ENCODE peak calls at places on chromosomes 12 and 14, in six cellular contexts. One of them, this sample, is unnamed.

GRCh38 chr12:58920102-58920955 is at the start of gene LRIG3:
- DNase-seq in tibial nerve: peak
- DNase-seq in transverse colon: peak
- DNase-seq in spleen: peak
- DNase-seq in suprapubic skin: peak
- DNase-seq in gastrocnemius medialis: peak
- DNase-seq in this sample: peak

GRCh38 chr12:115004469-115005146 is 320.6 kb upstream of the TBX3 start:
- DNase-seq in tibial nerve: no peak
- DNase-seq in transverse colon: no peak
- DNase-seq in spleen: no peak
- DNase-seq in gastrocnemius medialis: no peak
- DNase-seq in suprapubic skin: no peak
- DNase-seq in this sample: no peak

GRCh38 chr12:128286970-128287369 is 20.0 kb downstream of the TMEM132C start:
- DNase-seq in spleen: no peak
- DNase-seq in gastrocnemius medialis: peak
- DNase-seq in tibial nerve: no peak
- DNase-seq in suprapubic skin: no peak
- DNase-seq in transverse colon: no peak
- DNase-seq in this sample: peak

GRCh38 chr14:99234982-99235491 is 37.0 kb downstream of the BCL11B start:
- DNase-seq in gastrocnemius medialis: no peak
- DNase-seq in tibial nerve: no peak
- DNase-seq in suprapubic skin: no peak
- DNase-seq in spleen: no peak
- DNase-seq in transverse colon: no peak
- DNase-seq in this sample: no peak

GRCh38 chr12:14768823-14769405 is 34.4 kb downstream of the WBP11 start:
- DNase-seq in spleen: peak
- DNase-seq in transverse colon: peak
- DNase-seq in gastrocnemius medialis: no peak
- DNase-seq in tibial nerve: peak
- DNase-seq in suprapubic skin: no peak
- DNase-seq in this sample: peak

GRCh38 chr12:131372706-131373195 is 338.1 kb upstream of the SFSWAP start:
- DNase-seq in suprapubic skin: no peak
- DNase-seq in gastrocnemius medialis: no peak
- DNase-seq in spleen: no peak
- DNase-seq in tibial nerve: no peak
- DNase-seq in transverse colon: no peak
- DNase-seq in this sample: no peak

GRCh38 chr12:1680804-1681492 is 9.9 kb upstream of the ADIPOR2 start:
- DNase-seq in suprapubic skin: no peak
- DNase-seq in transverse colon: peak
- DNase-seq in spleen: no peak
- DNase-seq in tibial nerve: no peak
- DNase-seq in gastrocnemius medialis: no peak
- DNase-seq in this sample: no peak

GRCh38 chr14:52111583-52111982 is 42.7 kb upstream of the NID2 start:
- DNase-seq in suprapubic skin: no peak
- DNase-seq in transverse colon: no peak
- DNase-seq in gastrocnemius medialis: no peak
- DNase-seq in spleen: no peak
- DNase-seq in tibial nerve: no peak
- DNase-seq in this sample: no peak

GRCh38 chr12:54682674-54683073 is 34.5 kb upstream of the DCD start:
- DNase-seq in tibial nerve: no peak
- DNase-seq in spleen: no peak
- DNase-seq in gastrocnemius medialis: no peak
- DNase-seq in transverse colon: no peak
- DNase-seq in suprapubic skin: no peak
- DNase-seq in this sample: no peak

GRCh38 chr14:50820786-50821185 is 10.2 kb downstream of the NIN start:
- DNase-seq in tibial nerve: no peak
- DNase-seq in spleen: no peak
- DNase-seq in gastrocnemius medialis: no peak
- DNase-seq in suprapubic skin: no peak
- DNase-seq in transverse colon: no peak
- DNase-seq in this sample: no peak

GRCh38 chr12:128712622-128713021 is 111.1 kb downstream of the SLC15A4 start:
- DNase-seq in gastrocnemius medialis: no peak
- DNase-seq in tibial nerve: no peak
- DNase-seq in suprapubic skin: no peak
- DNase-seq in transverse colon: no peak
- DNase-seq in spleen: no peak
- DNase-seq in this sample: no peak

GRCh38 chr12:62210422-62210821 is 49.8 kb upstream of the USP15 start:
- DNase-seq in transverse colon: peak
- DNase-seq in tibial nerve: peak
- DNase-seq in spleen: no peak
- DNase-seq in gastrocnemius medialis: no peak
- DNase-seq in suprapubic skin: no peak
- DNase-seq in this sample: peak

GRCh38 chr12:114403044-114403689 is 2.8 kb downstream of the TBX5 start:
- DNase-seq in transverse colon: no peak
- DNase-seq in spleen: no peak
- DNase-seq in suprapubic skin: no peak
- DNase-seq in tibial nerve: no peak
- DNase-seq in gastrocnemius medialis: no peak
- DNase-seq in this sample: no peak

GRCh38 chr12:121295123-121295745 is 1.3 kb downstream of the CAMKK2 start:
- DNase-seq in suprapubic skin: no peak
- DNase-seq in spleen: no peak
- DNase-seq in gastrocnemius medialis: no peak
- DNase-seq in tibial nerve: no peak
- DNase-seq in transverse colon: no peak
- DNase-seq in this sample: no peak

GRCh38 chr14:73783107-73783727 is 68.4 kb upstream of the PTGR2 start:
- DNase-seq in transverse colon: no peak
- DNase-seq in tibial nerve: no peak
- DNase-seq in suprapubic skin: no peak
- DNase-seq in gastrocnemius medialis: no peak
- DNase-seq in spleen: peak
- DNase-seq in this sample: no peak

GRCh38 chr12:132605892-132606291 is 4.5 kb downstream of the LRCOL1 start:
- DNase-seq in tibial nerve: no peak
- DNase-seq in spleen: peak
- DNase-seq in gastrocnemius medialis: no peak
- DNase-seq in transverse colon: no peak
- DNase-seq in suprapubic skin: no peak
- DNase-seq in this sample: no peak

GRCh38 chr12:15534322-15534721 is 212.0 kb downstream of the PTPRO start:
- DNase-seq in transverse colon: no peak
- DNase-seq in tibial nerve: no peak
- DNase-seq in suprapubic skin: no peak
- DNase-seq in gastrocnemius medialis: no peak
- DNase-seq in spleen: no peak
- DNase-seq in this sample: no peak

GRCh38 chr12:109726511-109727038 is 12.9 kb downstream of the FAM222A start:
- DNase-seq in gastrocnemius medialis: no peak
- DNase-seq in tibial nerve: no peak
- DNase-seq in suprapubic skin: no peak
- DNase-seq in spleen: peak
- DNase-seq in transverse colon: no peak
- DNase-seq in this sample: no peak

DNA sequence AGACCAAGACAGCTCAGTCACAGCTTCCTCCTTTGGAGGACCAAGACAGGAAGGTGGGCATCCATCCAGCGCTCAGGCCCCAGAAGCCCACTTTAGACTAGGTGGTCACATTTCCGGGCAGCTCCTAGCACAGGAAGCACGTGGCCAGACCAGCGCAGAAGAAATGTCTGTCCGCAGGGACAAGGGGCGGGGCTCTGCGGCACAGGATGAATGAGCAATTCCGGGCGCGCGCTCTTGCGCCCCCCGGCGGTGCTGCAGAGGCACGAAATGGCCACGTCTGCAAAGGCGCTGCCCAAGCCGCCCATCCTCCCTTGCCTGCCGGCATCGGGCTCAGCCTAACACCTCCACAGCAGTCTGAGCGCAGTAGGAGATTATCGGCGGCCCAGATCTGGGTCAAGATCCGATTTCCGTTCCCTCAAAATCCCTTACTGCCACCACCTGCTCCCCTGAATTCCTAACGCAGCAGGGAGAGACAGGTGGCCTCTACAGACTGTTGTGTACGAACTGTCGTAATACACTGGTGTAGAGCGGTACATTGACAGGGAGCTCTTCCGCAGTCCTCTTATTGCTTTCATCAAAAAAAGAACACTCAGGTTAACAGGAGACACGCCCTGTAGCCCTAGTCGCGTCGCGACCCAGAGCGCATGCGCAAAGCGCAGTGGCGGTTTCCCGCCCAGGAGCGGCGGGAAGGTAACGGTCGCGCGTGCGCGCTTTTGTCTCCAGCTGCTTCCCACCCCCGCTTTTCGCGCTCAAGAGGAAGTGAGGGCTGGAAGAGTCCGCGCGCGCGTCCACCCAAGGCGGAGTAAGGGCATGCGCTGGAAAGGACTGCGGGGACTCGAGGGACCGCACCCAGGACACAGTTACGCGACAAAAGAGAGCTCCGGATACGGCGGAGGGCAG is 794 bp downstream of the TUBA1B start:
- DNase-seq in suprapubic skin: peak
- DNase-seq in tibial nerve: peak
- DNase-seq in gastrocnemius medialis: peak
- DNase-seq in spleen: peak
- DNase-seq in transverse colon: peak
- DNase-seq in this sample: peak
- TF ChIP-seq POLR2A in suprapubic skin: no peak
- TF ChIP-seq POLR2A in tibial nerve: peak
- TF ChIP-seq POLR2A in gastrocnemius medialis: no peak
- TF ChIP-seq POLR2A in spleen: peak
- TF ChIP-seq POLR2A in transverse colon: peak
- TF ChIP-seq POLR2A in this sample: peak

DNA sequence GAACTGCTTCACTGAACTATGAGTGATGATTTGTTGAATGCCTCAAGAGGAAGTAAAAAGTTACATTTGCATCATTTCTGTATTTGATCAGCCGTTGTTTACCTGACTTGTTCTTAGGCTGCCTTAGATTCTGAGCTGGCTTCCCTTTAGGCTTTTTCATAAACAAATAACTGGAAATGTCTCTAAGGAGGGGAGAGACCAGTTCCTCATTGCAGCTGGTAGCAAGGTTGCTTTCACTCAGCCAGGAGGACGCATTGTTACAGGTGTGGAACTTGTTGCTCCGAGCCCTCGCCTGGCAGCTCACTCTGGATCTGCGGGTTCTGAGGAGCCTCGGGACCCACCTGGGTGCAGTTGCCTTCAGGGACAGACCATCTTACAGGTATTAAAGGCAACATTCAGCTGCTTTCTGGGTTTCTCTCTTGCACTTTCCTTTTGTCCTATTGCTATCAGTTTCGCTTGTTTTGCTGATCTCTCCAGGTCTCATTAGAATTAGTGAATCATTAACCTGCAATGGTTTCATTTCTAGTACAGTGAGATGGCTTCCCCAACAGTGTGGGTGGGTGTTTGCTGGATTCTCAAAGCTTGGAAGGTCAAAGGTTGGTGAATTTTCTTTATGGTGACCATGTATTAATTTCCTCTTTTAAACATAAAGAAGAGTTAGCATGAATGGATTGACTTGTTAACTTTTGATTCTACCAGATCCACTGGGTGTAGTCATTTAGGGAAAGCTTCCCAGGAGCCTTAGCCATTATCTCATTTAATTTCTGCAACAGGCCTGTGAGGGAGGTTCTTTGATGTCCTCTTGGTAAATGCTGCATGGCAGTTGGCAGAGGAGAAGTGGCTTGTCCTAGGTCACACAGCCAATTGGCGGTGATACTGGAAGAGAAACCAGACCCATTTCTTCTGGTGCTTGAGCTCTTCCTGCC is at the start of gene PLEKHG7:
- DNase-seq in transverse colon: peak
- DNase-seq in tibial nerve: no peak
- DNase-seq in suprapubic skin: no peak
- DNase-seq in spleen: peak
- DNase-seq in gastrocnemius medialis: no peak
- DNase-seq in this sample: peak
- H3K27ac ChIP-seq in transverse colon: peak
- H3K27ac ChIP-seq in tibial nerve: no peak
- H3K27ac ChIP-seq in suprapubic skin: no peak
- H3K27ac ChIP-seq in spleen: peak
- H3K27ac ChIP-seq in gastrocnemius medialis: no peak
- H3K27ac ChIP-seq in this sample: peak

GRCh38 chr12:88251798-88252197 is 109.7 kb downstream of the TMTC3 start:
- DNase-seq in tibial nerve: no peak
- DNase-seq in suprapubic skin: no peak
- DNase-seq in transverse colon: no peak
- DNase-seq in gastrocnemius medialis: no peak
- DNase-seq in spleen: no peak
- DNase-seq in this sample: no peak

GRCh38 chr12:88255847-88256246 is 113.7 kb downstream of the TMTC3 start:
- DNase-seq in tibial nerve: no peak
- DNase-seq in transverse colon: no peak
- DNase-seq in spleen: no peak
- DNase-seq in suprapubic skin: no peak
- DNase-seq in gastrocnemius medialis: no peak
- DNase-seq in this sample: no peak

GRCh38 chr12:88258396-88258795 is 116.3 kb downstream of the TMTC3 start:
- DNase-seq in gastrocnemius medialis: no peak
- DNase-seq in transverse colon: no peak
- DNase-seq in suprapubic skin: no peak
- DNase-seq in tibial nerve: no peak
- DNase-seq in spleen: no peak
- DNase-seq in this sample: no peak

GRCh38 chr12:88255224-88255623 is 113.1 kb downstream of the TMTC3 start:
- DNase-seq in tibial nerve: no peak
- DNase-seq in transverse colon: no peak
- DNase-seq in gastrocnemius medialis: no peak
- DNase-seq in spleen: no peak
- DNase-seq in suprapubic skin: no peak
- DNase-seq in this sample: no peak
- TF ChIP-seq POLR2A in tibial nerve: no peak
- TF ChIP-seq POLR2A in transverse colon: no peak
- TF ChIP-seq POLR2A in gastrocnemius medialis: no peak
- TF ChIP-seq POLR2A in spleen: no peak
- TF ChIP-seq POLR2A in suprapubic skin: no peak
- TF ChIP-seq POLR2A in this sample: no peak

DNA sequence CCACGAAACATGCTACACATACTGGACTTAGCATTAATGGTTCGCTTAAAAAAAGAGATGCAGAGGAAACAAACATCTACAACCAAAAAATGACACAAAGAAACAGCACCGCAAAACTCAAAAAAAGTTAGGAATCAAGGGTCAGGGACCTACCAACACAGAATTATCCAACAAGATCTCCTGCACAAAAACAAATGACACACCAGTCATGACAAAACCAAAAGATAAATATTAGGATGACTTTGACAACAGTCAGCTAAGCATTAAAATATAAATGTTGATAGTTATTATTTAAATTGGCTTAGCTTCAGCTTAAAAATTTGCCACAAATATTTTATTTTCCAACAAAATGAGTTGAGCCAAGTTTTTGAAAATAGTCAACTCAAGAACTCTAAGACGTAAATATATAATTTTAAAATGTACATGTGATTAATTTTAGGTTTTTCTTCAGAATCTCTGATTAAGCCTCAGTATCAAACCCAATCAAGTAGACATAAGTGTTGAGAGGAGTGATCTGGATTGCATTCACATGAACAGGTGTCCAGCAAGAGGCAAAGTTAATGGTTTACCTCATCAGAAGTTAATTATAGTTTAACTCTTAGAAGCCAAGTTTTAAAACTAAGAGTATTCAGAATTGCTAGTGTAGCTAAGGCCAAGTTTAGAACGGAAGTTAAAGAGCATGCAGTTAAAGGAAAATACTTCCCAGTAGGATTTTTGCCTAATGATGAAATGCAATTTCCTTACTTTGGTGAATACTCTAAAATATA is 79.9 kb downstream of the HEATR5A start:
- DNase-seq in spleen: no peak
- DNase-seq in suprapubic skin: no peak
- DNase-seq in tibial nerve: no peak
- DNase-seq in gastrocnemius medialis: no peak
- DNase-seq in transverse colon: no peak
- DNase-seq in this sample: no peak
- H3K27ac ChIP-seq in spleen: no peak
- H3K27ac ChIP-seq in suprapubic skin: no peak
- H3K27ac ChIP-seq in tibial nerve: no peak
- H3K27ac ChIP-seq in gastrocnemius medialis: peak
- H3K27ac ChIP-seq in transverse colon: no peak
- H3K27ac ChIP-seq in this sample: no peak